ENCODE peak calls at places on chromosomes 6 and 20, in five cellular contexts. O is GM23248, U is GM06990, F is endothelial cell of umbilical vein, Z is left ventricle myocardium inferior. W is an unnamed sample.

GRCh38 chr20:2759143-2759542 is 41.3 kb downstream of the CPXM1 start:
- DNase-seq in O (no peak), U (no peak), F (no peak), Z (no peak), W (no peak)

GRCh38 chr20:62266340-62266739 is 28.0 kb downstream of the OSBPL2 start:
- DNase-seq in O (no peak), U (no peak), F (no peak), Z (no peak), W (peak)

GRCh38 chr20:12044969-12045368 is 127.3 kb downstream of the BTBD3 start:
- DNase-seq in O (no peak), U (no peak), F (no peak), Z (no peak), W (no peak)

GRCh38 chr6:75213732-75214131 is 7.9 kb upstream of the COL12A1 start:
- DNase-seq in O (no peak), U (no peak), F (no peak), Z (no peak), W (no peak)

GRCh38 chr6:70547313-70547712 is 19.4 kb upstream of the SDHAF4 start:
- DNase-seq in O (peak), U (no peak), F (peak), Z (no peak), W (no peak)

GRCh38 chr20:16025084-16025483 is 548.2 kb downstream of the KIF16B start:
- DNase-seq in O (no peak), U (no peak), F (no peak), Z (no peak), W (no peak)

GRCh38 chr20:42752620-42753019 is 437.1 kb downstream of the PTPRT start:
- DNase-seq in O (no peak), U (no peak), F (no peak), Z (no peak), W (no peak)

GRCh38 chr20:52332649-52333048 is 141.1 kb upstream of the ZFP64 start:
- DNase-seq in O (no peak), U (no peak), F (no peak), Z (no peak), W (no peak)

GRCh38 chr6:27290065-27290849 is 21.8 kb downstream of the POM121L2 start:
- DNase-seq in O (no peak), U (no peak), F (no peak), Z (no peak), W (no peak)
- H3K4me3 ChIP-seq in O (peak), U (no peak), F (no peak), Z (no peak), W (no peak)

DNA sequence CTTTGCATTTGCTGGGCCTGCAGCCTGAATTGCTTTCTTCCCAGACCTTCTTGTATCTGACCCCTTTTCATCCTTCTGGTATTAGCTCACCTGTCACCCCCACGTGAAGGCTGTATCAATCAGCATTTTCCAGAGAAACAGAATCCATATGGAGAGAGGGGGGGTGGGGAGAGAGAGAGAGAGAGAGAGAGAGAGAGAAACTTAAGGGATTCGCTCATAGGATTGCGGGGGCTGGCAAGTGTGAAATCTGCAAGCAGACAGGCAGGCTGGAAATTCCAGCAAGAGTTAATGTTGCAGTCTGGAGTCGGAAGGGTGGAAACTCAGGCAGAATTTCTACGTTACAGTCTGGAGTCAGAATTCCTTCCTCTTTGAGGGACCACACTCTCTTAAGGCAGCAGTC is 410.7 kb upstream of the SULF2 start:
- DNase-seq in O (no peak), U (no peak), F (no peak), Z (no peak), W (no peak)
- H3K4me3 ChIP-seq in O (no peak), U (no peak), F (no peak), Z (no peak), W (no peak)

GRCh38 chr6:130888246-130888645 is 61.0 kb downstream of the SMLR1 start:
- DNase-seq in O (no peak), U (no peak), F (peak), Z (no peak), W (no peak)
- H3K4me3 ChIP-seq in O (no peak), U (no peak), F (no peak), Z (no peak), W (no peak)

GRCh38 chr6:129936329-129937165 is 75.4 kb upstream of the TMEM244 start:
- DNase-seq in O (peak), U (peak), F (peak), Z (no peak), W (peak)
- H3K4me3 ChIP-seq in O (peak), U (no peak), F (no peak), Z (no peak), W (no peak)

DNA sequence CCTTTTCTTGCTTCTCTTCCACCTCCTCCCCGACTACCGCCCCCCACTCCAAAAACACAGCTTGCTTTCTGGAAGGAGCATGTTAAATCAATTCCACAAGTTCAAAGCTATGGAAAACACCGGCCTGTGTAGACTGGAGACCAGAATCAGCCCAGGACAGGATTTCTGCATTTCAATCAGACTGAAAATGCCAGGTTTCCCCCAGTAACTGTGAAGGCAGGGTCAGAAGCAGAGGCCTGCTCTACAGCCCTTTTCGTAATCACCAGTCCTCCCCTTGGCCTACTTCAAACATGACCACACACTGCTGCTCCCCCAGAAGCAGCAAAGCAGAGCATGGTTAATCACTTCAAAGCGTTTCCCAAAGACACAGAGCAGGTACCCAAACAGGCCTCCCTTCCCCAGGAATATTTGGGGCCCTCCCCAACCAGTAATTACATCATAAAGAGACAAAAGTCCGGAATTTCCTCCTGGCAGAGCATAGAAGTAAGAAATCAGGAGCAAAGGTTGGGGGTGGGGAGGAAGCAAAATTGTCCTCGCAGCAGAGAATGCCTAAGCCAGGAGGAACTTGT is 38.4 kb downstream of the ZMYND8 start:
- DNase-seq in O (peak), U (no peak), F (no peak), Z (no peak), W (no peak)
- H3K4me3 ChIP-seq in O (peak), U (no peak), F (no peak), Z (peak), W (no peak)

DNA sequence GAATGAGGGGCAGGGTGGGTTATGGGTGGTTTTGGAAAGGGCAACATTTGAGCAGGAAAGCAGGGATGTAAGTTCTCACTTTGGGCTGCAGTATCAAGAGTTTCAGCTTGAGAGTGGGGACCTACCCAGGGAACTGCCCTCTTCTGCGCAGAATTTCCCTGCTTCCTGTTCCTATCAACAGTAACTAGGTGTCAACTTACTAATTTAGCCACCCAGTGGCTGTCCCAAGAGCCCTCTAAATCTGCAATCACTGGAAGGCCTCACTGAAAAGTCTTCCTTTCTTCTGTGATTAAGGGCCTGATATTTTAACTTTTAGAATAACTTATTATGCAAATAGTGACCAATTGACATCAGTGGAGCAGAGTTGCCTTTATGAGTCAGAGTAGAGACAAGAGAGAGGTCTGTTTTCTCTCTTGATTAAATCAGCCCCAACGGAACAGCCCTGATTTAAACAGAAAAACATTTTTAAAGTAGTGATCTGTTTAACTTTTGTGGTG is 118.2 kb upstream of the RIPOR2 start:
- DNase-seq in O (peak), U (peak), F (peak), Z (no peak), W (no peak)
- H3K4me3 ChIP-seq in O (peak), U (no peak), F (no peak), Z (no peak), W (no peak)

DNA sequence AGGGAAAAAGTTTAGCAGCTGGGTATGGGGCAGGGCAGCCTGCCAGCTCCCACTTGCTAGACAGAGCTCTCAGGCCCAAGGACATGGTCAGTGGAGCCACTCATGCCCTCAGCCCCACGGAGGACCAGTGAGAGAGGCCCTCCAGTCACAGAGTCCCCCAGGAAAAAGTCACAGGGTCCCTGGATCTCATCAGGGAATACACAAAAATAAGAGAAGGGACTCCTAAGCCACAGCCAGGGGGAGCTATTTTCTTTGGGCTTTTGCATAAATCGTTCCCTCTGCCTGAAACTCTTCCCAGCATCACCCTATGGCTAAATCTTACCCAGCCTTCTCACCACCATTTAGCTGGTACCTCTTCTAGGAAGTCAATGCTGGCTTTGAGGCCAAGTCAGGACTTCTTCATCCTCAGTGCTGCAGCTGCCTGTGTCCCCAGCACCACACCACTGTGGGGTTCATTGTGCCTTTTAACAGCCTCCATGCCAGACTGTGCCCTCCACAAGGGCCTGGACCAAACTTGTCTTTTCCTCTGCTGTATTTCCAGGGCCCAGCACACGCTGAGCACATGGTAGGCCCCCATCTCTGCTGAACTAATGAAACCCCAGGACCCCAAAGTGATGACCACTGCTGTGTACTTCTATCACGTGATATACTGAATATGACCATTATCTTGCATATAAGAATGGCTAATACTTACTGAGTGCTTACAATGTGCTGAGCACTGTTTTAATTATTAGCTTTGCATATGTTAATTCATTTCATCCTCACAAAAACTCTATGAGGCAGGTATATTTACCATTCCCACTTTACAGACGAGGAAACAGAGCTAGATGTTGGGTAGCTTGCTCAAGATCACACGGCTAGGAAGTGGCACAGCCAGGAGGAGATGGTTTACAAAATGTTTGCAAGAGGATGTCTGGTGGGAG is 2.0 kb downstream of the ZNF335 start:
- DNase-seq in O (peak), U (no peak), F (peak), Z (no peak), W (peak)
- H3K4me3 ChIP-seq in O (peak), U (peak), F (no peak), Z (peak), W (peak)

DNA sequence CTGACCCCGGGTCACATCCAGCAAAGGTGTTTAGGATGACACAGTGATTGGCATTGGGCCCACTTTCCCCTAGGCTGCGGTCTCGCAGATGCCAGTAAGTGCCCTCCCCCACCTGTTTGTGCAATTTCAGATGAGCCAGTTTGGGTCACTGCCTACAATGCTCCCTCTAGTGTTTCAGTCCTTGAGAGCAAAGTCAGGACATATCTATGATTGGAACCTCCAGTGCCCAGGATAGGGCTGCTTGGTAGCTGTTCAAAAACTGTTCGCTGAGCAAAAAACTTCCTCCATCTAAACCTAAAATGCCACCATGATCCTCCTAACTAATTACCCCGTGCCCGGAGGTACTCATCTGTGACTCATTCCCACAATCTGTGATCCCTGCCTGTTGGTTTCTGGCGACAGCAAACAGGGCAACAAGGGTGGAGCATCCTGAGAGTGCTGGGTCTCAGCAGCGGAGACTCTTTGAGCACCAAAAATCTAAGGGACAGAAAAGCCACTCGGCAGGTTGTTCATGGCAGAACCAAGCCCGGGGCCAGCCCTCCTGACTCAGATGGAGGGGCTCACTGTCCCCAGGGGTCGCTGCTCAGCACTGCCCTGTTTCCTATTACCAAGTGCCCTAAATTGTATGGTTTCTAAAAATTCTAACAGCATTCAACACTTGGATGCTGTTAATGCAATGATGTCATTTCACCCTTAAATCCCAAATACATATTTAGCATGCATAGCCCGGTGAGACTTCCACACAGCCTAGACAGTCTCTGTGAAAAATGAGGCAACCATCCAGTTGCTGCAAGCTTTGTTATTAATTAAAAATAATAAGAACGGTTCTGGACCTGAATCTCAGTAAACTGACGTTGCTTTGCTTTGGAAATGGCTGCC is 5.0 kb downstream of the VSX1 start:
- DNase-seq in O (peak), U (no peak), F (no peak), Z (no peak), W (peak)
- H3K4me3 ChIP-seq in O (peak), U (peak), F (no peak), Z (peak), W (no peak)

GRCh38 chr6:152700427-152700826 is 2.7 kb downstream of the MYCT1 start:
- DNase-seq in O (no peak), U (no peak), F (peak), Z (no peak), W (no peak)
- H3K4me3 ChIP-seq in O (no peak), U (no peak), F (peak), Z (peak), W (no peak)

DNA sequence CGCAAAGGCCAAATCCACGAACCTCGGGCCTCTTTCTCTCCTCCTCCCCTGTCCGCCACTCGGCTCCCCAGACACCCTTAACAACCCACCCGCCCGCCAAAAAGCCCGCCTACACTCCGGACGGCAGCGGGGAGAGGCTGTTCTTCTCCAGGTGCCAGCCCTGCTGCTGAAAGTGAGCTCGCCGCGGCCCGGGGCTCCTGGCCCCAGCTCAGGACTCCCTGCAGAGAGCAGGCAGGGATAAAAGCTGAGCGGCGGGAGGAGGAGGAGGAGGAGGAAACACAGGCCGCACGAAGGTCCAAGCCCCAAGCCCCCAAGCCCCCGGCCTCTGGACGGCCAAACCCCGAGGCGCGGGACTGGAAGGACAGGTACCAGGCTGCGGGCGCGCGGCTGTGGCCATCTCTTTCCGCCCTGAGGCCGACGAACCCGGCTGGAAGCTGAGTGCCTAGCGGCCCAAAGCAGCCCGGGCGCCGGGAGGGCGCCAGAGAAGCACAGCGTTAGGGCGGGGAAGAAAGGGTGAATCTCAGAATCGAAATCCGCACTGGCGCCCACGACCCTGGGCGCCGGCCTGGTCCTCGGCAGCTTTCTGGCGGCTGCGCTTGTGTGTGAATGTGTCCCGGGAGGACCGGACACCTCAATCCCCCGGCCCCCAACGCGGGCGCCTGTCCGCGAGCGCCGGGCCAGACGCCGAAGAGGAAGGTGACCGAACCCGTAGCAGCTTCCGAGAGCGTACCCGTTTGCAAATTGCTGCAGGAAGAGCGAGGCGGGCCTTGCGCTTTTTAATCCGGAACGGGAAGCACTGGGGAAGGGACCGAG is 3.2 kb downstream of the NRN1 start:
- DNase-seq in O (peak), U (no peak), F (peak), Z (no peak), W (peak)
- H3K4me3 ChIP-seq in O (peak), U (peak), F (peak), Z (peak), W (peak)

W was measured in Jurkat, Clone E6-1.